ENCODE peak calls at places on chromosomes 12 and 14, in nine cellular contexts. W is activated CD8-positive, alpha-beta memory T cell treated with anti-CD3 and anti-CD28 coated beads for 24 hours; X is GOT3; S is hippocampal formation; R is HTR-8/SVneo; L is non-pigmented ciliary epithelial cell; C is ovary; N is neural crest cell; K is Caco-2. P is an unnamed sample.

GRCh38 chr12:101204598-101205304 is 5.3 kb downstream of the SLC5A8 start:
- DNase-seq in C (no peak), R (no peak), S (no peak), W (no peak), K (no peak), L (no peak), N (no peak), X (no peak), P (no peak)

GRCh38 chr12:15788266-15789214 is 648 bp downstream of the EPS8 start:
- DNase-seq in L (no peak), K (peak), X (no peak), C (peak), N (peak), R (peak), S (peak), W (no peak), P (no peak)

GRCh38 chr12:65140738-65141137 is 19.6 kb upstream of the WIF1 start:
- DNase-seq in X (no peak), S (no peak), N (no peak), C (no peak), K (no peak), R (no peak), W (no peak), L (no peak), P (no peak)

GRCh38 chr14:62213516-62213915 is 451.3 kb downstream of the SNAPC1 start:
- DNase-seq in K (no peak), S (no peak), L (peak), W (no peak), X (no peak), R (no peak), N (no peak), C (no peak), P (peak)

GRCh38 chr12:44816446-44817017 is 59.6 kb downstream of the NELL2 start:
- DNase-seq in X (no peak), K (no peak), S (no peak), L (no peak), N (no peak), C (no peak), R (no peak), W (no peak), P (no peak)

GRCh38 chr14:99514552-99515300 is 33.5 kb downstream of the CCNK start:
- DNase-seq in R (no peak), L (no peak), S (no peak), W (no peak), K (no peak), X (no peak), N (no peak), C (peak), P (no peak)

GRCh38 chr14:71521736-71522135 is 410.5 kb upstream of the RGS6 start:
- DNase-seq in N (no peak), L (no peak), C (no peak), S (no peak), R (no peak), K (no peak), X (no peak), W (no peak), P (no peak)

GRCh38 chr12:105706321-105706972 is 376.0 kb downstream of the C12orf75 start:
- DNase-seq in X (no peak), R (peak), L (no peak), W (no peak), K (no peak), S (no peak), C (peak), N (no peak), P (peak)

GRCh38 chr14:102799684-102800562 is 22.7 kb downstream of the TRAF3 start:
- DNase-seq in K (no peak), R (peak), C (no peak), L (no peak), N (no peak), X (no peak), S (no peak), W (no peak), P (peak)

GRCh38 chr14:50542941-50543418 is 10.6 kb upstream of the MAP4K5 start:
- DNase-seq in R (peak), W (no peak), S (peak), N (peak), X (no peak), C (no peak), L (no peak), K (no peak), P (peak)

GRCh38 chr14:68728342-68729106 is 64.3 kb downstream of the ZFP36L1 start:
- DNase-seq in K (no peak), R (no peak), C (no peak), L (no peak), X (no peak), W (no peak), N (no peak), S (no peak), P (no peak)

GRCh38 chr14:57871487-57872080 is 5.7 kb upstream of the SLC35F4 start:
- DNase-seq in X (no peak), C (no peak), W (no peak), N (peak), R (peak), S (peak), K (no peak), L (peak), P (peak)

GRCh38 chr12:95805864-95806669 is 15.5 kb upstream of the NTN4 start:
- DNase-seq in R (peak), W (no peak), K (no peak), L (peak), N (no peak), S (no peak), C (no peak), X (no peak), P (peak)

GRCh38 chr12:16348435-16349131 is 1.1 kb downstream of the MGST1 start:
- DNase-seq in L (no peak), R (no peak), X (no peak), K (no peak), S (no peak), W (no peak), C (no peak), N (no peak), P (no peak)

GRCh38 chr12:54390668-54391551 is 6.4 kb upstream of the ZNF385A start:
- DNase-seq in R (no peak), N (peak), C (peak), S (peak), L (no peak), X (no peak), K (peak), W (peak), P (no peak)